ENCODE peak calls at places on chromosome 10, in seven cellular contexts. C is B cell, X is tibial artery, V is uterus, J is heart left ventricle, L is Calu3, B is neural crest cell. Y is an unnamed sample.

GRCh38 chr10:105149371-105149871 is 508.3 kb downstream of the SORCS3 start:
- DNase-seq in C (no peak), X (no peak), V (no peak), J (no peak), L (no peak), B (no peak), Y (no peak)

GRCh38 chr10:24435374-24435773 is 226.4 kb downstream of the KIAA1217 start:
- DNase-seq in C (no peak), X (no peak), V (no peak), J (no peak), L (no peak), B (no peak), Y (peak)

GRCh38 chr10:34985146-34985545 is 105.0 kb downstream of the CUL2 start:
- DNase-seq in C (no peak), X (no peak), V (no peak), J (no peak), L (no peak), B (no peak), Y (no peak)

GRCh38 chr10:79312601-79313187 is 34.6 kb upstream of the PPIF start:
- DNase-seq in C (no peak), X (no peak), V (no peak), J (no peak), L (no peak), B (no peak), Y (no peak)

GRCh38 chr10:109981641-109982040 is 26.1 kb upstream of the ADD3 start:
- DNase-seq in C (no peak), X (no peak), V (no peak), J (no peak), L (no peak), B (no peak), Y (no peak)

GRCh38 chr10:55966131-55966530 is 394.9 kb downstream of the ZWINT start:
- DNase-seq in C (no peak), X (no peak), V (no peak), J (no peak), L (no peak), B (no peak), Y (no peak)

GRCh38 chr10:86699991-86700840 is 31.9 kb downstream of the LDB3 start:
- DNase-seq in C (no peak), X (no peak), V (no peak), J (no peak), L (no peak), B (no peak), Y (no peak)

GRCh38 chr10:22389856-22390589 is 44.7 kb downstream of the SPAG6 start:
- DNase-seq in C (no peak), X (no peak), V (no peak), J (no peak), L (no peak), B (no peak), Y (no peak)

GRCh38 chr10:119090968-119091367 is 10.4 kb upstream of the EIF3A start:
- DNase-seq in C (no peak), X (no peak), V (no peak), J (no peak), L (peak), B (no peak), Y (peak)

GRCh38 chr10:124696446-124697392 is 47.5 kb downstream of the FAM53B start:
- DNase-seq in C (peak), X (no peak), V (no peak), J (no peak), L (no peak), B (no peak), Y (no peak)

DNA sequence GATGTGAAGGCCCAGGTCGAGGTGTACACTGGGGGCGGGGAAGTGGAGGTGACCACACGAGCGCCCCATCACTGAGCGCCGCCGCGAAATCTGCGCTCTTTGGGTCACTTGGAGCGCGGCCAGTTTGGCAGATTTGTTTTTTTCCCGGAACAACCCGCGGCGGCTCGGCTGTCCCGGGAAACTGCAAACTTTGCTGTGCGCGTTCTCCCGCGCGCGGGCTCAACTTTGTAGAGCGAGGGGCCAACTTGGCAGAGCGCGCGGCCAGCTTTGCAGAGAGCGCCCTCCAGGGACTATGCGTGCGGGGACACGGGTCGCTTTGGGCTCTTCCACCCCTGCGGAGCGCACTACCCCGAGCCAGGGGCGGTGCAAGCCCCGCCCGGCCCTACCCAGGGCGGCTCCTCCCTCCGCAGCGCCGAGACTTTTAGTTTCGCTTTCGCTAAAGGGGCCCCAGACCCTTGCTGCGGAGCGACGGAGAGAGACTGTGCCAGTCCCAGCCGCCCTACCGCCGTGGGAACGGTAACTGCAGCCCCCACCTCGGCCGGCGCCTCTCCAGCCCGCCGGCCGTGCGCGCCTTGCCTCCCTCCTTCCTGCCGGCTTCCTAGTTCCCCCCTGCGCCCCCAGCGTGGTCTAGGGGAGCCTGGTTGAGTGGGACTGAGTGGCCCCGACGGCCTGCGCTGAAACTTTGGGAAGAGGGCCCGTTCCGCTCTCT is at the start of gene CASP7:
- DNase-seq in C (peak), X (peak), V (peak), J (peak), L (peak), B (peak), Y (no peak)
- TF ChIP-seq CTCF in C (no peak), X (no peak), V (no peak), J (no peak), L (no peak), B (no peak), Y (no peak)

GRCh38 chr10:4770766-4771553 is 55.0 kb upstream of the AKR1E2 start:
- DNase-seq in C (no peak), X (no peak), V (no peak), J (no peak), L (no peak), B (no peak), Y (peak)
- TF ChIP-seq CTCF in C (no peak), X (peak), V (peak), J (peak), L (no peak), B (peak), Y (peak)

GRCh38 chr10:178208-178607 is 43.0 kb downstream of the ZMYND11 start:
- DNase-seq in C (peak), X (no peak), V (no peak), J (no peak), L (no peak), B (no peak), Y (peak)
- TF ChIP-seq CTCF in C (peak), X (peak), V (peak), J (peak), L (peak), B (peak), Y (peak)

GRCh38 chr10:126373137-126373536 is 15.1 kb downstream of the ADAM12 start:
- DNase-seq in C (no peak), X (no peak), V (no peak), J (no peak), L (no peak), B (no peak), Y (no peak)
- TF ChIP-seq CTCF in C (no peak), X (peak), V (no peak), J (no peak), L (no peak), B (no peak), Y (no peak)

DNA sequence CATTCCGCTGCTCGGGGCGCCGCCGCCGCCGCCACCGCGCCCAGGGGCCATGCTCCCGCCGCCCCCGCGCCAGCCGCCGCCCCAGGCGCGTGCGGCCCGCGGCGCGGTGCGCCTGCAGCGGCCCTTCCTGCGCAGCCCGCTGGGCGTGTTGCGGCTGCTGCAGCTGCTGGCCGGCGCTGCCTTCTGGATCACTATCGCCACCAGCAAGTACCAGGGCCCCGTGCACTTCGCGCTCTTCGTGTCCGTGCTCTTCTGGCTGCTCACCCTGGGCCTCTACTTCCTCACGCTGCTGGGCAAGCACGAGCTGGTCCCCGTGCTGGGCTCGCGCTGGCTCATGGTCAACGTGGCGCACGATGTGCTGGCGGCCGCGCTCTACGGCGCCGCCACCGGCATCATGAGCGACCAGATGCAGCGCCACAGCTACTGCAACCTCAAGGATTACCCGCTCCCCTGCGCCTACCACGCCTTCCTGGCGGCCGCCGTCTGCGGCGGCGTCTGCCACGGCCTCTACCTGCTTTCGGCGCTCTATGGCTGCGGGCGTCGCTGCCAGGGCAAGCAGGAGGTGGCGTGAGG is 384 bp downstream of the MARVELD1 start:
- DNase-seq in C (peak), X (peak), V (peak), J (peak), L (peak), B (peak), Y (no peak)
- TF ChIP-seq CTCF in C (no peak), X (no peak), V (peak), J (peak), L (no peak), B (peak), Y (peak)